ENCODE peak calls at places on chromosomes 4 and X, in five cellular contexts. One of them, this sample, is unnamed.

GRCh38 chrX:47583240-47583861 is 1.1 kb downstream of the TIMP1 start:
- DNase-seq in sigmoid colon: no peak
- DNase-seq in ascending aorta: peak; percentile 55
- DNase-seq in endodermal cell: no peak
- DNase-seq in IMR-90: no peak
- DNase-seq in this sample: no peak

GRCh38 chrX:54357414-54358377 is at the start of gene WNK3:
- DNase-seq in sigmoid colon: peak; percentile 92
- DNase-seq in ascending aorta: peak; percentile 86
- DNase-seq in endodermal cell: peak; percentile 94
- DNase-seq in IMR-90: peak; percentile 57
- DNase-seq in this sample: peak; percentile 25

GRCh38 chr4:73707269-73707875 is 33.0 kb upstream of the CXCL8 start:
- DNase-seq in sigmoid colon: no peak
- DNase-seq in ascending aorta: no peak
- DNase-seq in endodermal cell: no peak
- DNase-seq in IMR-90: no peak
- DNase-seq in this sample: no peak

GRCh38 chr4:108301583-108302256 is 133.0 kb upstream of the LEF1 start:
- DNase-seq in sigmoid colon: no peak
- DNase-seq in ascending aorta: no peak
- DNase-seq in endodermal cell: no peak
- DNase-seq in IMR-90: no peak
- DNase-seq in this sample: no peak

GRCh38 chrX:3939967-3940610 is 226.6 kb upstream of the PRKX start:
- DNase-seq in sigmoid colon: no peak
- DNase-seq in ascending aorta: no peak
- DNase-seq in endodermal cell: no peak
- DNase-seq in IMR-90: peak; percentile 20
- DNase-seq in this sample: peak; percentile 9

GRCh38 chr4:39933689-39934590 is 43.8 kb downstream of the PDS5A start:
- DNase-seq in sigmoid colon: no peak
- DNase-seq in ascending aorta: no peak
- DNase-seq in endodermal cell: no peak
- DNase-seq in IMR-90: peak; percentile 69
- DNase-seq in this sample: no peak

GRCh38 chr4:168408620-168409019 is 71.7 kb downstream of the DDX60L start:
- DNase-seq in sigmoid colon: peak; percentile 91
- DNase-seq in ascending aorta: peak; percentile 69
- DNase-seq in endodermal cell: no peak
- DNase-seq in IMR-90: peak; percentile 98
- DNase-seq in this sample: no peak

GRCh38 chr4:1368421-1369090 is 21.5 kb downstream of the UVSSA start:
- DNase-seq in sigmoid colon: peak; percentile 54
- DNase-seq in ascending aorta: no peak
- DNase-seq in endodermal cell: peak; percentile 67
- DNase-seq in IMR-90: no peak
- DNase-seq in this sample: no peak

GRCh38 chrX:128975716-128976115 is 547.6 kb downstream of the SMARCA1 start:
- DNase-seq in sigmoid colon: no peak
- DNase-seq in ascending aorta: no peak
- DNase-seq in endodermal cell: peak; percentile 93
- DNase-seq in IMR-90: no peak
- DNase-seq in this sample: no peak

GRCh38 chr4:52799813-52800212 is 48.6 kb upstream of the ERVMER34-1 start:
- DNase-seq in sigmoid colon: no peak
- DNase-seq in ascending aorta: no peak
- DNase-seq in endodermal cell: no peak
- DNase-seq in IMR-90: no peak
- DNase-seq in this sample: no peak

GRCh38 chrX:152897216-152898144 is at the start of gene ZNF185:
- DNase-seq in sigmoid colon: no peak
- DNase-seq in ascending aorta: no peak
- DNase-seq in endodermal cell: peak; percentile 93
- DNase-seq in IMR-90: no peak
- DNase-seq in this sample: no peak

GRCh38 chrX:139875831-139876230 is 57.0 kb downstream of the ATP11C start:
- DNase-seq in sigmoid colon: no peak
- DNase-seq in ascending aorta: no peak
- DNase-seq in endodermal cell: no peak
- DNase-seq in IMR-90: no peak
- DNase-seq in this sample: no peak

GRCh38 chrX:29555465-29556091 is 659.8 kb upstream of the MAGEB2 start:
- DNase-seq in sigmoid colon: no peak
- DNase-seq in ascending aorta: no peak
- DNase-seq in endodermal cell: no peak
- DNase-seq in IMR-90: no peak
- DNase-seq in this sample: no peak

GRCh38 chr4:109631709-109632108 is 71.5 kb downstream of the CASP6 start:
- DNase-seq in sigmoid colon: no peak
- DNase-seq in ascending aorta: no peak
- DNase-seq in endodermal cell: peak; percentile 76
- DNase-seq in IMR-90: peak; percentile 4
- DNase-seq in this sample: no peak

GRCh38 chrX:102712216-102712966 is at the start of gene GPRASP2:
- DNase-seq in sigmoid colon: peak; percentile 81
- DNase-seq in ascending aorta: peak; percentile 67
- DNase-seq in endodermal cell: peak; percentile 72
- DNase-seq in IMR-90: no peak
- DNase-seq in this sample: no peak

GRCh38 chrX:76029385-76029784 is 143.5 kb upstream of the PBDC1 start:
- DNase-seq in sigmoid colon: no peak
- DNase-seq in ascending aorta: no peak
- DNase-seq in endodermal cell: no peak
- DNase-seq in IMR-90: no peak
- DNase-seq in this sample: no peak

GRCh38 chr4:110224812-110225211 is 26.4 kb upstream of the ELOVL6 start:
- DNase-seq in sigmoid colon: no peak
- DNase-seq in ascending aorta: no peak
- DNase-seq in endodermal cell: no peak
- DNase-seq in IMR-90: peak; percentile 57
- DNase-seq in this sample: no peak

GRCh38 chr4:21451032-21451431 is 497.5 kb downstream of the KCNIP4 start:
- DNase-seq in sigmoid colon: no peak
- DNase-seq in ascending aorta: no peak
- DNase-seq in endodermal cell: no peak
- DNase-seq in IMR-90: peak; percentile 4
- DNase-seq in this sample: no peak

GRCh38 chr4:37132351-37132989 is 112.1 kb upstream of the NWD2 start:
- DNase-seq in sigmoid colon: no peak
- DNase-seq in ascending aorta: no peak
- DNase-seq in endodermal cell: no peak
- DNase-seq in IMR-90: no peak
- DNase-seq in this sample: no peak

GRCh38 chr4:2291705-2292651 is 30.1 kb upstream of the MXD4 start:
- DNase-seq in sigmoid colon: peak; percentile 61
- DNase-seq in ascending aorta: peak; percentile 59
- DNase-seq in endodermal cell: peak; percentile 42
- DNase-seq in IMR-90: no peak
- DNase-seq in this sample: no peak

GRCh38 chr4:110442309-110442708 is 33.6 kb upstream of the ENPEP start:
- DNase-seq in sigmoid colon: no peak
- DNase-seq in ascending aorta: no peak
- DNase-seq in endodermal cell: peak; percentile 46
- DNase-seq in IMR-90: no peak
- DNase-seq in this sample: no peak

GRCh38 chrX:136456133-136456532 is 31.6 kb upstream of the BRS3 start:
- DNase-seq in sigmoid colon: no peak
- DNase-seq in ascending aorta: no peak
- DNase-seq in endodermal cell: no peak
- DNase-seq in IMR-90: no peak
- DNase-seq in this sample: no peak

GRCh38 chr4:159102623-159103405 is at the start of gene RAPGEF2:
- DNase-seq in sigmoid colon: peak; percentile 96
- DNase-seq in ascending aorta: peak; percentile 95
- DNase-seq in endodermal cell: peak; percentile 96
- DNase-seq in IMR-90: peak; percentile 91
- DNase-seq in this sample: peak; percentile 89

GRCh38 chr4:110620352-110621327 is 2.2 kb downstream of the PITX2 start:
- DNase-seq in sigmoid colon: no peak
- DNase-seq in ascending aorta: no peak
- DNase-seq in endodermal cell: peak; percentile 92
- DNase-seq in IMR-90: no peak
- DNase-seq in this sample: no peak

GRCh38 chr4:14636563-14636962 is 365.7 kb upstream of the CPEB2 start:
- DNase-seq in sigmoid colon: no peak
- DNase-seq in ascending aorta: no peak
- DNase-seq in endodermal cell: no peak
- DNase-seq in IMR-90: no peak
- DNase-seq in this sample: no peak
- H3K9me3 ChIP-seq in sigmoid colon: peaks cover 4% of the 10 kb centered on the region
- H3K9me3 ChIP-seq in ascending aorta: no peaks in the 10 kb centered on the region
- H3K9me3 ChIP-seq in endodermal cell: peaks cover 22% of the 10 kb centered on the region
- H3K9me3 ChIP-seq in IMR-90: peaks cover 8% of the 10 kb centered on the region
- H3K9me3 ChIP-seq in this sample: peaks cover 4% of the 10 kb centered on the region

GRCh38 chr4:105896461-105896939 is 1.2 kb downstream of the NPNT start:
- DNase-seq in sigmoid colon: no peak
- DNase-seq in ascending aorta: no peak
- DNase-seq in endodermal cell: peak; percentile 80
- DNase-seq in IMR-90: no peak
- DNase-seq in this sample: no peak

GRCh38 chr4:105894570-105895323 is 524 bp upstream of the NPNT start:
- DNase-seq in sigmoid colon: no peak
- DNase-seq in ascending aorta: no peak
- DNase-seq in endodermal cell: no peak
- DNase-seq in IMR-90: no peak
- DNase-seq in this sample: no peak

GRCh38 chr4:105895609-105896460 is 564 bp downstream of the NPNT start:
- DNase-seq in sigmoid colon: no peak
- DNase-seq in ascending aorta: peak; percentile 74
- DNase-seq in endodermal cell: peak; percentile 75
- DNase-seq in IMR-90: no peak
- DNase-seq in this sample: no peak

GRCh38 chr4:105896984-105897760 is 1.9 kb downstream of the NPNT start:
- DNase-seq in sigmoid colon: no peak
- DNase-seq in ascending aorta: no peak
- DNase-seq in endodermal cell: no peak
- DNase-seq in IMR-90: no peak
- DNase-seq in this sample: no peak

DNA sequence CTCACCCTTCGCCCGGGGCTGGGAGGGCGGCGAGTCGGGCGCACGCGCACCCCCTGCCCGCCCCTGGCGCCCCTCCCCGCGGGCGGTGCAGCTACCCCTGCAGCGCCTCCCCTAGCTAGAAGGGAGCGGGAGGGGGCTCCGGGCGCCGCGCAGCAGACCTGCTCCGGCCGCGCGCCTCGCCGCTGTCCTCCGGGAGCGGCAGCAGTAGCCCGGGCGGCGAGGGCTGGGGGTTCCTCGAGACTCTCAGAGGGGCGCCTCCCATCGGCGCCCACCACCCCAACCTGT is at the start of gene NPNT:
- DNase-seq in sigmoid colon: no peak
- DNase-seq in ascending aorta: peak; percentile 71
- DNase-seq in endodermal cell: peak; percentile 79
- DNase-seq in IMR-90: no peak
- DNase-seq in this sample: no peak
- H3K27me3 ChIP-seq in sigmoid colon: peaks cover 35% of the 10 kb centered on the region
- H3K27me3 ChIP-seq in ascending aorta: no peaks in the 10 kb centered on the region
- H3K27me3 ChIP-seq in endodermal cell: peaks cover 81% of the 10 kb centered on the region
- H3K27me3 ChIP-seq in IMR-90: peaks cover 47% of the 10 kb centered on the region
- H3K27me3 ChIP-seq in this sample: peaks cover 13% of the 10 kb centered on the region

GRCh38 chr4:147813107-147813773 is 81.4 kb downstream of the ARHGAP10 start:
- DNase-seq in sigmoid colon: no peak
- DNase-seq in ascending aorta: no peak
- DNase-seq in endodermal cell: no peak
- DNase-seq in IMR-90: no peak
- DNase-seq in this sample: no peak
- H3K4me1 ChIP-seq in sigmoid colon: peaks cover 97% of the 10 kb centered on the region
- H3K4me1 ChIP-seq in ascending aorta: peaks cover 79% of the 10 kb centered on the region
- H3K4me1 ChIP-seq in endodermal cell: peaks cover 14% of the 10 kb centered on the region
- H3K4me1 ChIP-seq in IMR-90: peaks cover 5% of the 10 kb centered on the region
- H3K4me1 ChIP-seq in this sample: peaks cover 13% of the 10 kb centered on the region

DNA sequence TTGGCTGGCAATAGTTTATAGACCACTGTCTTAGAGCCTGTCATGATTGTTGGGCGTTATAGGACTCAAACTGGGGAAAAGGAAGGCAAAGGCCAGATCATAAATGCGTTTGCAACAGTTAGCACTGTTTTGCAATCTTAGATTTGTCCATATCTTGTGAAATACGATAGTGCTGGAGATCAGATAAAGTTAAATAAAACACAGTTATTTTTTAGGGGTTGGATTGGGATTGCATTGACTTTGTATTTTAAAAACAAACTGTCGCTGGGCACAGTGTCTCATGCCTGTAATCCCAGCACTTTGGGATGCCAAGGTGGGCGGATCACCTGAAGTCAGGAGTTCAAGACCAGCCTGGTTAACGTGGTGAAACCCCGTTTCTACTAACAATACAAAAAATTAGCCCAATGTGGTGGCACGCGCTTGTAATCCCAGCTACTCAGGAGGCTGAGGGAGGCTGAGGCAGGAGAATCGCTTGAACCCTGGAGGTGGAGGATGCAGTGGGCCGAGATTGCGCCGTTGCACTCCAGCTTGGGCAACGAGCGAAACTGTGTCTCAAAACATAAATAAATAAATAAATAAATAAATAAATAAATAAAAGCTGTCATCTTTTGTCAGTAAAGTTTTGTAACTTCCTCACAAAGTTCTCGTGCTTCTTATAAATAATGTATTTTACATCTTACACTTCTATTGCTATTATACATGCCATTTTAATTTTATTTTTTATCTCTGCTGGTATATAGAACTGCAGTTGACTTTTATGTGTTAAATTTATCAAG is 117.2 kb downstream of the KDM6A start:
- DNase-seq in sigmoid colon: no peak
- DNase-seq in ascending aorta: no peak
- DNase-seq in endodermal cell: no peak
- DNase-seq in IMR-90: no peak
- DNase-seq in this sample: no peak
- H3K9me3 ChIP-seq in sigmoid colon: no peaks in the 10 kb centered on the region
- H3K9me3 ChIP-seq in ascending aorta: no peaks in the 10 kb centered on the region
- H3K9me3 ChIP-seq in endodermal cell: peaks cover 8% of the 10 kb centered on the region
- H3K9me3 ChIP-seq in IMR-90: no peaks in the 10 kb centered on the region
- H3K9me3 ChIP-seq in this sample: no peaks in the 10 kb centered on the region

This sample was measured in CD4-positive, alpha-beta memory T cell.